ENCODE peak calls at places on chromosome 2, in eight cellular contexts. W is uterus, K is ovary, J is suprapubic skin, M is A549, I is HepG2, U is NB4, F is lower leg skin. A is an unnamed sample.
A peak's percentile ranks its signal among the peaks of the same experiment; 100 is the strongest.

GRCh38 chr2:237291138-237291792 is 122.7 kb downstream of the COL6A3 start:
- DNase-seq in J (peak; percentile 96), K (peak; percentile 95), U (no peak), M (peak; percentile 95), F (peak; percentile 98), W (peak; percentile 96), I (peak; percentile 63), A (peak; percentile 89)

GRCh38 chr2:167404896-167405295 is 516.6 kb downstream of the XIRP2 start:
- DNase-seq in W (no peak), J (no peak), U (no peak), K (no peak), M (no peak), I (no peak), F (no peak), A (no peak)

GRCh38 chr2:124838426-124838825 is 813.3 kb downstream of the CNTNAP5 start:
- DNase-seq in I (no peak), J (no peak), F (no peak), W (no peak), K (no peak), M (no peak), U (no peak), A (no peak)

GRCh38 chr2:188475945-188476344 is 184.3 kb downstream of the GULP1 start:
- DNase-seq in I (no peak), F (no peak), U (no peak), K (no peak), J (no peak), M (peak; percentile 25), W (no peak), A (no peak)

GRCh38 chr2:182068811-182069210 is 83.2 kb downstream of the PPP1R1C start:
- DNase-seq in W (no peak), U (no peak), I (no peak), K (no peak), F (no peak), J (no peak), M (peak; percentile 6), A (no peak)

GRCh38 chr2:230761704-230762103 is 49.1 kb downstream of the CAB39 start:
- DNase-seq in W (no peak), U (no peak), M (no peak), I (no peak), F (no peak), K (no peak), J (no peak), A (no peak)

GRCh38 chr2:202278944-202279343 is 13.4 kb downstream of the NOP58 start:
- DNase-seq in W (no peak), M (peak; percentile 67), J (no peak), K (no peak), U (peak; percentile 54), I (peak; percentile 48), F (no peak), A (no peak)

GRCh38 chr2:145186303-145186702 is 666.4 kb upstream of the ZEB2 start:
- DNase-seq in F (no peak), U (peak; percentile 52), J (no peak), K (no peak), I (no peak), W (peak; percentile 55), M (peak; percentile 18), A (no peak)

GRCh38 chr2:23460228-23460627 is 75.2 kb downstream of the KLHL29 start:
- DNase-seq in J (no peak), I (no peak), U (peak; percentile 38), M (peak; percentile 43), K (no peak), W (no peak), F (no peak), A (no peak)

DNA sequence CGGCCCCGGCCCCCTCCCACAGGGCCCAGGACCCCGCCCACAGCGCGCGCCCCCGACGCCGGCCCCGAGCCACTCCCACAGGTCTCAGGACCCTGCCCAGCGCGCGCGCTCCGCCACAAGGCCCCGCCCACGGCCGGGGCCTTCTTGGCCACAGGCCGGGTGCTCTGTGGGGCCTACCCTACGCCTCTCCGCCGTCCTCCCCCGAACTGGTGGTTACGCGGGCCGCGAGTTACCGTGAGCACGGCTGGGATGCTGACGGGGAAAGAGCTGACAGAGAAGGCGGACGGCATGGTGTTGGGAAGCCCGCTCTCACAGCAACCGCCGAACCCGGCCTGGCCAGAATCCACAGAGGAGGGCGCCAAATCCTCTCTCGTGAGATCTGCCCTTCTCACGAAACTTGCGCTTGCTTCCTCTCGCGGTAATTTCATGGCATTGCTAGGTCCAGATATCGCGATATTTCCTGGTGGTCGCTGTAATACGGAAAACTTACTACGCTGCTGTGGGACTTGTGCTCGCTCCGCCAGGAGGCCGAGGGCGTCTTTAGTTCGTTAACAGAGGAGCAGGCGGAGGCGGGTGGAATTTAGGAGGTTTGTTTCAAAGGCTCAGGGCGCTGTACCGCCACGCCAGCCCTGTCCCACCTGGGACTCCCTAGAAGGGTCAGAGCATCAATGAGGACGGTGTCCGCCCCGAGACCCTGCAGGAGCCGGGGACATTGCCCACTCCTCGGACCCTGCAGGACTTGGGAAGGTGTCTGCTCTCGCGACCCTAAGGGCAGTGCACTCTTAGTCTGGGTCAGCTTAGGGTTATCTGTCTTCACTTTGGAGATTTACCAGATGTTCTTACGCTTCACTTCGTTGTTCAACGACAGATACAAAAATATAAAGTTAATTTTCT is at the start of gene TMEM18:
- DNase-seq in J (peak; percentile 95), M (peak; percentile 100), I (peak; percentile 100), K (no peak), W (peak; percentile 96), F (peak; percentile 99), U (peak; percentile 99), A (peak; percentile 94)
- TF ChIP-seq POLR2A in J (peak; percentile 38), M (peak; percentile 81), I (peak; percentile 97), K (peak; percentile 95), W (peak; percentile 95), F (no peak), U (peak; percentile 95), A (peak; percentile 98)

GRCh38 chr2:15145046-15145817 is 415.9 kb downstream of the NBAS start:
- DNase-seq in K (no peak), J (no peak), U (no peak), I (no peak), F (no peak), M (no peak), W (no peak), A (no peak)

GRCh38 chr2:15146960-15147359 is 414.2 kb downstream of the NBAS start:
- DNase-seq in M (peak; percentile 9), U (no peak), I (no peak), F (no peak), J (no peak), W (no peak), K (no peak), A (no peak)

GRCh38 chr2:15141211-15141610 is 419.9 kb downstream of the NBAS start:
- DNase-seq in K (no peak), F (no peak), I (no peak), J (no peak), M (no peak), U (no peak), W (no peak), A (no peak)

GRCh38 chr2:15145919-15146318 is 415.2 kb downstream of the NBAS start:
- DNase-seq in F (no peak), I (no peak), K (no peak), W (no peak), U (no peak), M (no peak), J (no peak), A (no peak)

GRCh38 chr2:15142069-15142689 is 419.0 kb downstream of the NBAS start:
- DNase-seq in I (peak; percentile 18), K (no peak), M (no peak), W (no peak), U (peak; percentile 12), F (no peak), J (no peak), A (no peak)
- TF ChIP-seq POLR2A in I (no peak), K (no peak), M (no peak), W (no peak), U (no peak), F (no peak), J (no peak), A (no peak)

DNA sequence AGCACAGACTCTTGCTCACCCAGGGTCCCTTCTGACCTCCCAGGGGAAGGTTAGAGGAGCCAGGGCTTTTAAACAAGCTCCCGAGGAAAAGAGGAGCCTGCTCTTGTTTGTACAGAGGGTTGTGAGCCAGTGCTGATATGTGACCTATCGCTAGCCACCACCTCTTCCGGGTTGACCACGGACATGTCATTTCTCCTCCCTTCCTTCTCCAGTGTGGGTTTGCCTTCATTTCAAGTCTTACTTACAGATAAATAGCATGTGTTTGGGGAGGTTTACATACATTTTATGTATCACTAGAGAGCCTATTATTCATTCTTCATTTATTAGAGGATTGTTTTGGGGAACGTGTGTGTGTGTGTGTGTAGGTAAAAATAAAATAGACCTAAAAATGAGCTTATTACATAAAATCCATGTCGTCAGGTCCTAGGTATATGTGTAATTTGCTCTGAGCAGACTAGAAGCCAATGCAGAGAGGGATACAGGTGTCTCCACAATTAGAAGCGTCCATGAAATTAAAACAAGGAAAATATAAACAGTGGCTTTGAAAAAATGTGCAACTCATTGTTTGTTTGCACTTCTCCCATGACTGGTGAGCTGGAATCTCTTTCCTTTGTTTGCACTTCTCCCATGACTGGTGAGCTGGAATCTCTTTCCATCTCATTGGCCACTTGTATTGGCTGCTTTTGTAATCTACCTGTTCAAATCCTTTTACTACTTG is 94.4 kb downstream of the RTN4 start:
- DNase-seq in I (peak; percentile 33), U (peak; percentile 80), W (no peak), F (peak; percentile 53), J (no peak), M (no peak), K (no peak), A (no peak)
- TF ChIP-seq POLR2A in I (no peak), U (no peak), W (no peak), F (no peak), J (no peak), M (no peak), K (no peak), A (no peak)

GRCh38 chr2:85813978-85814801 is 60.4 kb downstream of the ATOH8 start:
- DNase-seq in I (peak; percentile 82), W (peak; percentile 91), U (peak; percentile 86), M (peak; percentile 91), J (peak; percentile 95), K (peak; percentile 94), F (peak; percentile 97), A (peak; percentile 93)
- TF ChIP-seq POLR2A in I (no peak), W (peak; percentile 15), U (no peak), M (no peak), J (no peak), K (no peak), F (no peak), A (no peak)

GRCh38 chr2:190881074-190881479 is 456 bp downstream of the GLS start:
- DNase-seq in M (no peak), U (no peak), K (no peak), W (no peak), F (no peak), I (no peak), J (no peak), A (no peak)
- TF ChIP-seq POLR2A in M (no peak), U (no peak), K (no peak), W (no peak), F (no peak), I (no peak), J (no peak), A (no peak)

A was measured in body of pancreas.